ENCODE peak calls at places on chromosomes 6 and 20, in seven cellular contexts. U is endothelial cell of umbilical vein, O is NB4, S is GM12865, G is HFF-Myc, Z is fibroblast of pulmonary artery, P is sigmoid colon. M is an unnamed sample.
A peak's percentile ranks its signal among the peaks of the same experiment; 100 is the strongest.

GRCh38 chr6:170273681-170274080 is 17.2 kb downstream of the DLL1 start:
- DNase-seq in U (no peak), O (no peak), S (no peak), G (no peak), Z (no peak), P (no peak), M (no peak)

GRCh38 chr6:158938811-158939254 is 61.2 kb downstream of the RSPH3 start:
- DNase-seq in U (no peak), O (peak; percentile 54), S (no peak), G (no peak), Z (no peak), P (no peak), M (peak; percentile 28)

GRCh38 chr6:12261502-12261901 is 28.7 kb upstream of the EDN1 start:
- DNase-seq in U (no peak), O (no peak), S (peak; percentile 52), G (no peak), Z (no peak), P (no peak), M (no peak)

GRCh38 chr6:26543953-26544352 is 5.8 kb downstream of the HMGN4 start:
- DNase-seq in U (peak; percentile 21), O (peak; percentile 33), S (peak; percentile 36), G (no peak), Z (peak; percentile 52), P (no peak), M (no peak)

GRCh38 chr6:551829-552350 is 105.0 kb downstream of the HUS1B start:
- DNase-seq in U (no peak), O (no peak), S (no peak), G (no peak), Z (no peak), P (no peak), M (no peak)

GRCh38 chr6:41002168-41002567 is 36.9 kb downstream of the UNC5CL start:
- DNase-seq in U (no peak), O (no peak), S (no peak), G (no peak), Z (no peak), P (no peak), M (no peak)

GRCh38 chr20:11047559-11047958 is 373.8 kb upstream of the JAG1 start:
- DNase-seq in U (no peak), O (no peak), S (no peak), G (no peak), Z (peak; percentile 12), P (no peak), M (no peak)

GRCh38 chr6:7166410-7167293 is 58.9 kb downstream of the RREB1 start:
- DNase-seq in U (no peak), O (peak; percentile 92), S (no peak), G (no peak), Z (no peak), P (no peak), M (no peak)

GRCh38 chr20:47043076-47043475 is 148.4 kb downstream of the EYA2 start:
- DNase-seq in U (no peak), O (no peak), S (no peak), G (no peak), Z (no peak), P (no peak), M (no peak)

GRCh38 chr6:143759666-143760065 is 81.9 kb downstream of the PHACTR2 start:
- DNase-seq in U (peak; percentile 36), O (no peak), S (no peak), G (no peak), Z (peak; percentile 39), P (no peak), M (peak; percentile 60)

DNA sequence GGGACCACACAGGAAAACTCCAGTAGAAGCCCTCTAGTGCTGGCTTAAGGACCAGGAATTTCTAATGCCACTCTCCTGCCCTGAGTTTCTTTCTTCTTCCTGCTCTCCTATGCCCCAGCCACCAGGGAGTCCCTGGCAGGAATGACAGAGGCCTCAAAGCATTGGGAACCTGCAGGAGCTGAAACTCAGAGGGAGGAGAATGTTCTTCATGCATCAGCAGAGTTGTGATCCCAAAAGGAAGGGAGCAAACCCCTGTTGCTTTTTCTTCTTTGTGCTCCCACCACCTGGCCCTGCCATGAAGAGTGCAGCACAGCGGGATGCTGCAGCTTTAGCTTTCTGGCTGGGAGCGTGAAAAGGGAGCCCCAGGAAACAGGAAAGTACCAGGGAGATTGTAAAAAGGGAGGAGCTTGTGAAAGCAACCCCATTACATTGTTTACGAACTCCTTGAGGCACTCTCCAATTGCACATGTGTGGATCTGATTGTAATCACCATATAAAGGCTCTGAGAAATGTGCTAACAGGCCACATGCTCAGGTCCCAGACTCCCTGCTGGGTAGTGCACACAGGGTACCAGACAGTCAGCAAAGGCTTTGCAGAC is 34.7 kb upstream of the FKBP1A start:
- DNase-seq in U (peak; percentile 17), O (peak; percentile 31), S (no peak), G (no peak), Z (peak; percentile 62), P (no peak), M (peak; percentile 37)
- TF ChIP-seq CTCF in U (no peak), O (no peak), S (no peak), G (no peak), Z (peak; percentile 5), P (no peak), M (peak; percentile 1)

GRCh38 chr6:163083141-163083540 is 331.4 kb upstream of the QKI start:
- DNase-seq in U (no peak), O (no peak), S (no peak), G (no peak), Z (no peak), P (no peak), M (no peak)

GRCh38 chr6:163080228-163080627 is 334.3 kb upstream of the QKI start:
- DNase-seq in U (no peak), O (no peak), S (no peak), G (no peak), Z (no peak), P (no peak), M (no peak)

DNA sequence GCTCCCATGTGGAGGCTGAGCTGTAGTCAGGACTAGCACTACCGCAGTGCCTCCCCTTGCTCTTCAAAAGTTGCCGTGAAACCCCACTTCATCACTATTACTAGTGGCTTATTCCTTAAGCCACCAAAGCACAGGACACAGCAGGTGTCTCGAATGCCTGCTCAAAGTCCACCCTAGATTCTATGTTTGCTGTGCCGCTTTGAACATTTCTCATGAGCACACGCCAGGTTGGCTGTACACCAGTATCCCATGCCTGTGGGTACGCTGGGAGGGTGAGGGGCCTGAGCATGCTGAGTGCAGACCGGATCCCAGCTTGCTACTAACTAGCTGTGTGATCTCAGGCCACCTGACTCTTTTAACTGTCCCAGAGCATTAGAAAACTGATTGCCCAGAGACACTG is 335.8 kb upstream of the QKI start:
- DNase-seq in U (no peak), O (no peak), S (no peak), G (no peak), Z (no peak), P (no peak), M (no peak)
- H3K4me3 ChIP-seq in U (no peak overlapping the region), O (no peak overlapping the region), S (no peak overlapping the region), G (no peak overlapping the region), Z (no peak overlapping the region), P (no peak overlapping the region), M (no peak overlapping the region)

GRCh38 chr20:50928469-50928868 is 2.8 kb downstream of the ADNP start:
- DNase-seq in U (no peak), O (peak; percentile 38), S (peak; percentile 44), G (no peak), Z (no peak), P (no peak), M (no peak)
- TF ChIP-seq CTCF in U (no peak), O (peak; percentile 14), S (peak; percentile 23), G (no peak), Z (no peak), P (no peak), M (peak; percentile 10)

GRCh38 chr6:101434601-101435000 is 41.1 kb downstream of the GRIK2 start:
- DNase-seq in U (no peak), O (no peak), S (no peak), G (no peak), Z (no peak), P (no peak), M (no peak)
- H3K4me3 ChIP-seq in U (no peak overlapping the region), O (no peak overlapping the region), S (no peak overlapping the region), G (no peak overlapping the region), Z (no peak overlapping the region), P (no peak overlapping the region), M (no peak overlapping the region)

M was measured in AG10803.